ENCODE peak calls at places on chromosomes 1 and 21, in six cellular contexts. Z is tibial artery, D is left ventricle myocardium inferior, R is cardiac fibroblast, I is progenitor cell of endocrine pancreas, H is mesothelial cell of epicardium. U is an unnamed sample.

GRCh38 chr21:44626262-44626661 is 631 bp upstream of the KRTAP10-9 start:
- DNase-seq in I (no peak), R (no peak), D (no peak), H (no peak), Z (no peak), U (no peak)

GRCh38 chr1:7687411-7687810 is 83.7 kb upstream of the VAMP3 start:
- DNase-seq in D (no peak), R (no peak), Z (no peak), I (no peak), H (no peak), U (no peak)

GRCh38 chr1:226809785-226810571 is 60.4 kb upstream of the PSEN2 start:
- DNase-seq in R (no peak), I (no peak), H (no peak), D (no peak), Z (no peak), U (no peak)

GRCh38 chr1:204601979-204602653 is 83.4 kb downstream of the LRRN2 start:
- DNase-seq in D (no peak), H (no peak), R (no peak), Z (no peak), I (no peak), U (no peak)

GRCh38 chr1:231544943-231545592 is 16.6 kb downstream of the TSNAX start:
- DNase-seq in R (no peak), H (no peak), D (no peak), I (no peak), Z (no peak), U (no peak)

GRCh38 chr1:70043806-70044205 is 161.6 kb downstream of the LRRC40 start:
- DNase-seq in I (no peak), D (no peak), Z (no peak), H (no peak), R (peak), U (no peak)

GRCh38 chr1:163168053-163168452 is 34.7 kb downstream of the RGS5 start:
- DNase-seq in R (peak), H (no peak), Z (no peak), D (no peak), I (no peak), U (no peak)

GRCh38 chr1:40344597-40344996 is 27.5 kb upstream of the COL9A2 start:
- DNase-seq in H (no peak), Z (peak), D (peak), R (peak), I (no peak), U (no peak)

GRCh38 chr21:19236209-19236608 is 832.6 kb upstream of the TMPRSS15 start:
- DNase-seq in I (no peak), Z (no peak), H (no peak), R (no peak), D (no peak), U (no peak)

GRCh38 chr1:182664281-182664680 is 20.1 kb downstream of the RGS8 start:
- DNase-seq in R (no peak), Z (no peak), D (no peak), I (no peak), H (no peak), U (no peak)

GRCh38 chr21:42761776-42762335 is 108.4 kb downstream of the PDE9A start:
- DNase-seq in I (no peak), R (no peak), H (no peak), Z (no peak), D (no peak), U (no peak)

GRCh38 chr1:194598098-194598497 is 1411.7 kb upstream of the B3GALT2 start:
- DNase-seq in I (no peak), D (no peak), H (no peak), Z (no peak), R (no peak), U (no peak)

GRCh38 chr1:68199603-68200002 is 32.7 kb downstream of the WLS start:
- DNase-seq in H (no peak), Z (no peak), D (no peak), R (no peak), I (no peak), U (no peak)

GRCh38 chr21:42775123-42775522 is 104.2 kb downstream of the WDR4 start:
- DNase-seq in D (no peak), I (no peak), H (no peak), Z (no peak), R (no peak), U (no peak)

GRCh38 chr1:17307946-17308345 is at the start of gene PADI4:
- DNase-seq in D (no peak), H (no peak), I (no peak), R (no peak), Z (peak), U (no peak)

GRCh38 chr1:156961709-156962108 is 41.3 kb downstream of the LRRC71 start:
- DNase-seq in Z (no peak), I (no peak), H (no peak), D (no peak), R (peak), U (no peak)

GRCh38 chr1:27872802-27873665 is 690 bp downstream of the THEMIS2 start:
- DNase-seq in R (peak), H (no peak), D (no peak), I (no peak), Z (no peak), U (no peak)

GRCh38 chr1:61561666-61562065 is 163.3 kb downstream of the TM2D1 start:
- DNase-seq in D (no peak), I (no peak), R (peak), Z (no peak), H (no peak), U (no peak)

GRCh38 chr1:211566431-211567025 is 12.4 kb downstream of the SLC30A1 start:
- DNase-seq in R (no peak), I (no peak), H (no peak), D (no peak), Z (no peak), U (no peak)

GRCh38 chr1:241408170-241408569 is 51.2 kb upstream of the RGS7 start:
- DNase-seq in Z (no peak), D (no peak), H (no peak), R (peak), I (no peak), U (no peak)

GRCh38 chr1:100921110-100921706 is 25.3 kb downstream of the SLC30A7 start:
- DNase-seq in Z (no peak), H (no peak), R (peak), D (no peak), I (no peak), U (no peak)

GRCh38 chr21:38660333-38661295 is 145.1 kb upstream of the ETS2 start:
- DNase-seq in D (peak), H (no peak), I (no peak), Z (peak), R (no peak), U (no peak)

GRCh38 chr1:165883056-165883455 is 55.6 kb downstream of the UCK2 start:
- DNase-seq in I (no peak), D (no peak), Z (no peak), H (no peak), R (peak), U (no peak)

GRCh38 chr1:99728494-99729235 is 37.8 kb downstream of the FRRS1 start:
- DNase-seq in H (no peak), D (no peak), Z (no peak), R (peak), I (no peak), U (no peak)

GRCh38 chr1:201493757-201494617 is 12.9 kb downstream of the CSRP1 start:
- DNase-seq in R (no peak), Z (no peak), D (peak), I (peak), H (peak), U (no peak)

GRCh38 chr21:35154788-35155187 is 105.7 kb upstream of the RUNX1 start:
- DNase-seq in R (no peak), D (no peak), Z (no peak), I (no peak), H (no peak), U (no peak)

GRCh38 chr1:222732216-222733159 is 4.5 kb upstream of the FAM177B start:
- DNase-seq in D (no peak), H (no peak), Z (no peak), R (no peak), I (no peak), U (no peak)

GRCh38 chr21:41664881-41665765 is 101.7 kb downstream of the RIPK4 start:
- DNase-seq in Z (peak), D (no peak), H (no peak), I (no peak), R (peak), U (no peak)

GRCh38 chr1:234973426-234974250 is 155.0 kb downstream of the TOMM20 start:
- DNase-seq in I (no peak), R (no peak), Z (no peak), H (no peak), D (no peak), U (no peak)

GRCh38 chr1:115089443-115090340 is at the start of gene TSPAN2:
- DNase-seq in H (peak), I (peak), R (peak), D (peak), Z (peak), U (no peak)

GRCh38 chr1:17561252-17561558 is 21.7 kb downstream of the ARHGEF10L start:
- DNase-seq in I (no peak), H (no peak), Z (peak), D (no peak), R (no peak), U (no peak)

GRCh38 chr1:173341307-173341706 is 134.2 kb upstream of the TNFSF4 start:
- DNase-seq in H (no peak), R (peak), I (no peak), D (no peak), Z (no peak), U (no peak)

GRCh38 chr1:20725189-20726106 is 7.1 kb downstream of the SH2D5 start:
- DNase-seq in R (peak), I (no peak), D (no peak), Z (peak), H (peak), U (peak)

GRCh38 chr1:214418380-214418779 is 133.0 kb downstream of the PTPN14 start:
- DNase-seq in I (no peak), D (no peak), Z (no peak), H (no peak), R (no peak), U (no peak)

GRCh38 chr1:201504799-201505504 is 2.0 kb downstream of the CSRP1 start:
- DNase-seq in H (no peak), I (no peak), Z (no peak), R (no peak), D (no peak), U (no peak)

GRCh38 chr1:30818568-30819243 is 61.1 kb upstream of the LAPTM5 start:
- DNase-seq in H (no peak), D (no peak), I (no peak), Z (no peak), R (no peak), U (no peak)

GRCh38 chr1:11541236-11541635 is 62.3 kb downstream of the DISP3 start:
- DNase-seq in R (no peak), Z (no peak), D (no peak), H (no peak), I (no peak), U (no peak)

GRCh38 chr1:174976436-174977107 is 23.2 kb upstream of the CACYBP start:
- DNase-seq in R (peak), H (no peak), Z (no peak), I (no peak), D (no peak), U (no peak)

DNA sequence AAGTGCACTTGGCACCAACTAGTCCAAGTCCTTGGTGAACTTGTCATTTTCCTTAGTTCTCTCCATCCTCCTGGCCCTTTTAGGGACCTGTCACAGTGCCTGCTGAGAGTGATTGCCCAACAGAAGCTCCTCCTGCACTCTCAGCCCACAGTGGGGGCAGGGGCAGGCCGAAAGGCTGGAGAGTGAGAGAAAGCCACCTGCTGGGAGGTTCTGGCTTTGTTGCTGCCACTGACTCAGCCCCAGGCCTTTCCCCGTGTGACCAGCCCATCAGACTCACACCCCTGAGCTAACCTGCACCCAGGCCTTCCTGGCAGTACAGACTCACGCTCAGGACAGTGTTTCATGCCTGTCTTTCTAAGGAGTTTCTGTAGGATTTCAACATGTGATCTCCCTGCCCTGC is 17.1 kb upstream of the PROK1 start:
- DNase-seq in D (peak), H (no peak), Z (no peak), I (peak), R (peak), U (no peak)
- TF ChIP-seq CTCF in D (peak), H (no peak), Z (no peak), I (peak), R (no peak), U (peak)

DNA sequence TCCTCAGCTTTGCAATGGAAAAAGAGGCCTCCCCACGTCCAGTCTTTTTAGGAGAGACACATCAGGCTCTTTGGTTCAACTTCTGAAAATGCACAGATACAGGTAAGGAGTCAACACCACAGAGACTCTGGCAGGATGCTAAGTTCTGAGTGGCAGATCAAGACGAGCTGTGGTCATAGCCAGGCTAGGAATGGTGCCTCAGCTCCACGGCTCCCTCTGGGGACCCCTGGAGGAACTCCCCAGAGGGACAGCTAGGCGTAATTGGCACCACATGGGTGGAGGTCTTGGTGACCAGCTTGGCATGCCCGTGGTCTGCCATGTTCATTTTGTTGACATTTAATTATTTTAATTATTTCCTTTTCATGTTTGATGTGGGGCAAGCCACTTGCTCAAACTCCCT is 206.1 kb downstream of the KAZN start:
- DNase-seq in R (no peak), Z (no peak), I (no peak), D (no peak), H (no peak), U (no peak)
- TF ChIP-seq CTCF in R (no peak), Z (no peak), I (peak), D (no peak), H (no peak), U (peak)

GRCh38 chr1:86645866-86646647 is 58.3 kb upstream of the SH3GLB1 start:
- DNase-seq in Z (no peak), R (no peak), H (no peak), D (no peak), I (no peak), U (no peak)

GRCh38 chr1:86649618-86650017 is 54.8 kb upstream of the SH3GLB1 start:
- DNase-seq in R (no peak), Z (no peak), I (no peak), H (no peak), D (no peak), U (no peak)

GRCh38 chr1:86648255-86648654 is 56.1 kb upstream of the SH3GLB1 start:
- DNase-seq in R (peak), Z (no peak), D (no peak), H (no peak), I (no peak), U (no peak)

DNA sequence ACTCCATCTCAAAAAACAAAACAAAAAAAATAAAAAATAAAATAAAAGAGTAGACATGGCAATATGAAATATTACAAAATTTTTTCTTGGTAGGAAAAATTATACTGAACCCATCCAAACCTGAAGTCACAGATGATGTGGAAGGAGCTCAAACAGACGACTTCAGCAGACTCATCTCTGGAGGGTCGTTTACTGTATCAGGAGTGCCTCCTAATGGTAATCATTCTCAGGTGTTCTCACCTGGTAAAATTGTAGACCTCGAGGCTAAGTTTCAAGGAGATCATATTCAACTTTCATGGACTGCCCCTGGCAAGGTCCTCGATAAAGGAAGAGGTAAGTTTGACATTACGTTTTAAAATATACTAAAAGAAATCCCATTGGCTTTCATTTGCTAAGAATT is 54.3 kb upstream of the SH3GLB1 start:
- DNase-seq in I (no peak), Z (no peak), R (no peak), H (no peak), D (no peak), U (no peak)
- TF ChIP-seq CTCF in I (no peak), Z (no peak), R (no peak), H (no peak), D (no peak), U (no peak)

DNA sequence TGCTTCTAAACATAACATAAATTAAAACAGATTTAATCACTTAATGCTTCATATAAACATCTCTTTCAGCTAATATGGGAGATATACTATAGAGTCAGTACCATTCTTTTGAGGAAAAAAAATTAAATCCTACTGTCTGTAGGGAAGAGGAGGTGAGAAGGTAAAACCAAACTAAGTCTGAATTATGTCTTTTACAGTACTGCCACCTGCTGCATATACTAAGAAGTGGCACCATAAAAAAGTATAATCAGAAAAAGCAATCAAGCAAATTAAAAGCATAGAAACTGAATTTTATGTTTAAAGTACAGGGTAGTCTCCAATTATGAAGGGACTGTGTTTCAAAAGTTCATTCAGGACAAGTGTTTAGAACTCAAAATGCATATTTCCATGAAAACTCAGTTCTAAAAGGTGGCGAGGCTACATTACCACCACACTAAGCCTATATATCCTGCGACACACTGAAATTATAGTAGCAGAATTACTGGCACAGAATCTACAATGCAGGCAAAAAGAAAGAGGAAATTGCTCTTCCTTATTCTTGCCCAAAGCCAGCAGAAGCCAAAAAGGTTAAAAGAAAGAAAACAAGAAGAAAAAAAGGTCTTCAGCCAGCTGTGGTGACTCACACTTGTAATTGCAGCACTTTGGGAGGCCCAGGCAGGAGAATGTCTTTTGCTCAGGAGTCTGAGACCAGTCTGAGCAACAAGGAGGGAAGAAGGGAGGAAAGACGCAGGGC is 9.0 kb downstream of the NSL1 start:
- DNase-seq in R (peak), H (no peak), Z (no peak), I (no peak), D (no peak), U (no peak)
- TF ChIP-seq CTCF in R (peak), H (peak), Z (peak), I (peak), D (peak), U (peak)

GRCh38 chr1:208997726-208998312 is 585.7 kb upstream of the CAMK1G start:
- DNase-seq in R (peak), D (no peak), I (no peak), H (no peak), Z (no peak), U (no peak)
- TF ChIP-seq CTCF in R (peak), D (peak), I (peak), H (peak), Z (no peak), U (peak)

GRCh38 chr1:9665193-9665592 is 13.7 kb downstream of the PIK3CD start:
- DNase-seq in Z (no peak), H (no peak), D (no peak), I (no peak), R (no peak), U (no peak)
- TF ChIP-seq CTCF in Z (no peak), H (no peak), D (no peak), I (no peak), R (no peak), U (no peak)

GRCh38 chr1:47650606-47651005 is 212.8 kb downstream of the FOXD2 start:
- DNase-seq in R (no peak), D (no peak), I (no peak), H (no peak), Z (peak), U (peak)
- TF ChIP-seq CTCF in R (no peak), D (no peak), I (no peak), H (no peak), Z (no peak), U (no peak)

GRCh38 chr1:198054510-198054909 is 102.3 kb upstream of the NEK7 start:
- DNase-seq in Z (no peak), D (no peak), R (no peak), H (no peak), I (no peak), U (no peak)

GRCh38 chr1:198056255-198056654 is 100.5 kb upstream of the NEK7 start:
- DNase-seq in R (no peak), H (no peak), I (no peak), D (no peak), Z (no peak), U (no peak)
- TF ChIP-seq CTCF in R (peak), H (no peak), I (peak), D (peak), Z (no peak), U (peak)

U was measured in type B pancreatic cell.